ENCODE peak calls at places on chromosomes 3 and 15, in four cellular contexts. E is cardiac muscle cell, L is psoas muscle, H is fibroblast of pulmonary artery. G is an unnamed sample.

GRCh38 chr15:47484119-47484518 is 233.2 kb upstream of the SEMA6D start:
- DNase-seq in E (no peak), L (no peak), H (peak; percentile 77), G (no peak)

GRCh38 chr3:60579734-60580133 is 671.5 kb downstream of the FHIT start:
- DNase-seq in E (no peak), L (no peak), H (peak; percentile 31), G (no peak)

GRCh38 chr3:78258798-78259197 is 1218.9 kb downstream of the ROBO2 start:
- DNase-seq in E (no peak), L (no peak), H (peak; percentile 74), G (no peak)

GRCh38 chr3:49422379-49423248 is at the start of gene AMT:
- DNase-seq in E (peak; percentile 92), L (peak; percentile 60), H (no peak), G (no peak)

GRCh38 chr3:23712656-23713559 is 92.8 kb upstream of the UBE2E1 start:
- DNase-seq in E (peak; percentile 58), L (peak; percentile 80), H (peak; percentile 89), G (peak; percentile 83)

GRCh38 chr3:195147649-195148121 is 123.3 kb downstream of the XXYLT1 start:
- DNase-seq in E (no peak), L (peak; percentile 64), H (peak; percentile 44), G (peak; percentile 88)

GRCh38 chr3:5275529-5275928 is 88.0 kb downstream of the EDEM1 start:
- DNase-seq in E (no peak), L (no peak), H (peak; percentile 8), G (no peak)

GRCh38 chr3:23238156-23238555 is 35.0 kb downstream of the UBE2E2 start:
- DNase-seq in E (no peak), L (no peak), H (no peak), G (no peak)

GRCh38 chr3:118736107-118736506 is 298.5 kb downstream of the IGSF11 start:
- DNase-seq in E (no peak), L (no peak), H (no peak), G (no peak)

GRCh38 chr15:81897011-81897677 is 148.7 kb downstream of the MEX3B start:
- DNase-seq in E (no peak), L (no peak), H (peak; percentile 46), G (peak; percentile 69)

GRCh38 chr3:134004841-134005240 is 24.9 kb downstream of the SLCO2A1 start:
- DNase-seq in E (no peak), L (no peak), H (peak; percentile 35), G (no peak)

GRCh38 chr3:98901032-98901464 is 447 bp downstream of the DCBLD2 start:
- DNase-seq in E (peak; percentile 62), L (peak; percentile 60), H (peak; percentile 56), G (peak; percentile 80)

GRCh38 chr3:45795882-45796765 is at the start of gene SLC6A20:
- DNase-seq in E (peak; percentile 16), L (no peak), H (no peak), G (no peak)

GRCh38 chr15:82798104-82798503 is 7.8 kb downstream of the FSD2 start:
- DNase-seq in E (no peak), L (no peak), H (no peak), G (no peak)

GRCh38 chr15:66293085-66293418 is 316 bp upstream of the DIS3L start:
- DNase-seq in E (no peak), L (no peak), H (no peak), G (no peak)

GRCh38 chr3:186209810-186210752 is 101.2 kb upstream of the ETV5 start:
- DNase-seq in E (no peak), L (peak; percentile 76), H (peak; percentile 62), G (peak; percentile 70)

GRCh38 chr15:65525622-65526021 is 4.6 kb upstream of the HACD3 start:
- DNase-seq in E (no peak), L (no peak), H (peak; percentile 56), G (no peak)

GRCh38 chr3:195582947-195583346 is 793 bp downstream of the APOD start:
- DNase-seq in E (no peak), L (no peak), H (no peak), G (no peak)

GRCh38 chr15:62066663-62067447 is at the start of gene C2CD4A:
- DNase-seq in E (peak; percentile 91), L (peak; percentile 74), H (peak; percentile 83), G (peak; percentile 79)

GRCh38 chr3:127951276-127951675 is 36.2 kb downstream of the KBTBD12 start:
- DNase-seq in E (no peak), L (no peak), H (no peak), G (no peak)

GRCh38 chr15:55434989-55435825 is 26.9 kb downstream of the PIERCE2 start:
- DNase-seq in E (peak; percentile 59), L (no peak), H (peak; percentile 80), G (no peak)

GRCh38 chr15:23648920-23649515 is 1.4 kb upstream of the MAGEL2 start:
- DNase-seq in E (peak; percentile 53), L (peak; percentile 47), H (peak; percentile 25), G (no peak)
- TF ChIP-seq CTCF in E (peak; percentile 44), L (peak; percentile 38), H (peak; percentile 54), G (no peak)

GRCh38 chr3:64830681-64831080 is 142.9 kb upstream of the ADAMTS9 start:
- DNase-seq in E (no peak), L (no peak), H (no peak), G (no peak)
- TF ChIP-seq CTCF in E (no peak), L (no peak), H (no peak), G (no peak)

GRCh38 chr3:168053115-168053514 is 42.6 kb downstream of the GOLIM4 start:
- DNase-seq in E (no peak), L (no peak), H (peak; percentile 16), G (no peak)
- TF ChIP-seq CTCF in E (peak; percentile 29), L (no peak), H (peak; percentile 37), G (no peak)

GRCh38 chr3:113185436-113185835 is 25.9 kb upstream of the BOC start:
- DNase-seq in E (no peak), L (no peak), H (no peak), G (no peak)
- TF ChIP-seq CTCF in E (no peak), L (no peak), H (no peak), G (no peak)